ENCODE peak calls at places on chromosome 1, in five cellular contexts. Z is IMR-90, C is left ventricle myocardium inferior, U is sigmoid colon, R is endothelial cell. I is an unnamed sample.

GRCh38 chr1:241638091-241638682 is 2.0 kb downstream of the CHML start:
- DNase-seq in Z (no peak), U (no peak), C (no peak), R (no peak), I (no peak)

GRCh38 chr1:203537806-203538464 is 44.0 kb downstream of the OPTC start:
- DNase-seq in U (no peak), C (no peak), Z (peak; percentile 91), R (no peak), I (no peak)

GRCh38 chr1:215530401-215530984 is 36.6 kb upstream of the KCTD3 start:
- DNase-seq in R (no peak), U (no peak), Z (no peak), C (no peak), I (no peak)

GRCh38 chr1:68777850-68778249 is 281.0 kb upstream of the DEPDC1 start:
- DNase-seq in R (no peak), C (no peak), U (no peak), Z (no peak), I (no peak)

GRCh38 chr1:93681095-93681548 is 515 bp downstream of the BCAR3 start:
- DNase-seq in U (no peak), R (peak; percentile 47), C (no peak), Z (peak; percentile 19), I (peak; percentile 55)

GRCh38 chr1:23263380-23263887 is 46.1 kb upstream of the HTR1D start:
- DNase-seq in Z (no peak), R (no peak), U (no peak), C (no peak), I (no peak)

GRCh38 chr1:161044908-161045748 is 649 bp downstream of the USF1 start:
- DNase-seq in U (peak; percentile 87), R (peak; percentile 59), C (peak; percentile 61), Z (peak; percentile 58), I (no peak)

GRCh38 chr1:209364716-209365115 is 218.8 kb upstream of the CAMK1G start:
- DNase-seq in U (no peak), Z (no peak), R (no peak), C (no peak), I (no peak)

GRCh38 chr1:113153116-113153803 is 80.3 kb downstream of the LRIG2 start:
- DNase-seq in U (no peak), R (no peak), C (no peak), Z (no peak), I (no peak)

GRCh38 chr1:196181594-196181878 is 426.7 kb downstream of the KCNT2 start:
- DNase-seq in U (no peak), R (no peak), Z (no peak), C (no peak), I (no peak)

GRCh38 chr1:1433804-1434130 is 1.7 kb upstream of the VWA1 start:
- DNase-seq in C (no peak), R (no peak), Z (peak; percentile 39), U (no peak), I (no peak)

GRCh38 chr1:5769146-5769545 is 223.1 kb downstream of the NPHP4 start:
- DNase-seq in R (no peak), C (no peak), U (no peak), Z (no peak), I (no peak)

GRCh38 chr1:54397980-54398379 is 8.2 kb downstream of the SSBP3 start:
- DNase-seq in C (no peak), Z (no peak), U (no peak), R (no peak), I (no peak)

GRCh38 chr1:95118019-95118499 is 904 bp downstream of the TLCD4 start:
- DNase-seq in U (no peak), Z (no peak), C (no peak), R (no peak), I (no peak)

GRCh38 chr1:153232553-153232952 is 15.2 kb downstream of the PRR9 start:
- DNase-seq in R (no peak), C (no peak), U (no peak), Z (no peak), I (peak; percentile 19)

GRCh38 chr1:151072224-151072623 is 1.7 kb downstream of the GABPB2 start:
- DNase-seq in R (no peak), U (no peak), Z (no peak), C (no peak), I (no peak)
- TF ChIP-seq CTCF in R (no peak), U (no peak), Z (no peak), C (no peak), I (no peak)

DNA sequence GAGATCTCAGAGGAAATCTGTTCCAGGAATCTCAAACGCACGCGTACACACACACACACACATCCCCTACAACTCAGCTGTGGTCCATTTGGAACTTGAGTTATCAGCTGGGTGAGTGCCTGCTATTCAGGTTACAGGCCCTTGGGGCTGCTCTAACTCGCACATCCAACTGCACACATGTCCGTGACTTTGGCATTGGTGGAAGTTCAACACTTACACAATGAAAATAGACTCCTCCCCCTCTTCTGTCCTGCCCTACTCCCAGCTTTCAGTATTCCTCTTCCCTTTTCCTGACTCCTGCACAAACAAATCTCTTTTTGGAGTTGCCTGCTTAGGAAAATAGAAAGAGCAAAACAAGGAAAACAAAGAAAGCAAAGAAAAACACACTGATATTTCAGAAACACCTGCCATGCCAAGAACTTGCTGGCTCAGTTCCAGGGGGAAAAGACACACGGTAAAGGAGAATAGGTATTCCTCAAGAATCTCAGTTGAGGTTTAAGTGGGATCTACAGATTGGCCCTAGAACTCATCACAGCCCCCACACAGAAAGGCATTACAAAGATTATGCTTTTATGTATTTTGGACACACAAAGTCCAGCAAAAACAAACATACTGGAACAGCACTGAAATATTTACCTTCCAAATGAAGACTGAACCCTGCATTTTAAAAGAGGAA is 140.8 kb downstream of the TGFBR3 start:
- DNase-seq in C (peak; percentile 54), U (peak; percentile 82), R (no peak), Z (no peak), I (no peak)
- TF ChIP-seq CTCF in C (peak; percentile 34), U (no peak), R (no peak), Z (no peak), I (no peak)

GRCh38 chr1:12619396-12620141 is 1.6 kb upstream of the DHRS3 start:
- DNase-seq in R (peak; percentile 89), C (peak; percentile 88), U (peak; percentile 97), Z (peak; percentile 87), I (peak; percentile 61)
- TF ChIP-seq CTCF in R (peak; percentile 95), C (peak; percentile 97), U (peak; percentile 96), Z (peak; percentile 96), I (peak; percentile 97)

GRCh38 chr1:29689372-29690030 is 453.2 kb downstream of the PTPRU start:
- DNase-seq in R (no peak), U (peak; percentile 46), C (no peak), Z (no peak), I (no peak)
- TF ChIP-seq CTCF in R (no peak), U (no peak), C (no peak), Z (no peak), I (no peak)

DNA sequence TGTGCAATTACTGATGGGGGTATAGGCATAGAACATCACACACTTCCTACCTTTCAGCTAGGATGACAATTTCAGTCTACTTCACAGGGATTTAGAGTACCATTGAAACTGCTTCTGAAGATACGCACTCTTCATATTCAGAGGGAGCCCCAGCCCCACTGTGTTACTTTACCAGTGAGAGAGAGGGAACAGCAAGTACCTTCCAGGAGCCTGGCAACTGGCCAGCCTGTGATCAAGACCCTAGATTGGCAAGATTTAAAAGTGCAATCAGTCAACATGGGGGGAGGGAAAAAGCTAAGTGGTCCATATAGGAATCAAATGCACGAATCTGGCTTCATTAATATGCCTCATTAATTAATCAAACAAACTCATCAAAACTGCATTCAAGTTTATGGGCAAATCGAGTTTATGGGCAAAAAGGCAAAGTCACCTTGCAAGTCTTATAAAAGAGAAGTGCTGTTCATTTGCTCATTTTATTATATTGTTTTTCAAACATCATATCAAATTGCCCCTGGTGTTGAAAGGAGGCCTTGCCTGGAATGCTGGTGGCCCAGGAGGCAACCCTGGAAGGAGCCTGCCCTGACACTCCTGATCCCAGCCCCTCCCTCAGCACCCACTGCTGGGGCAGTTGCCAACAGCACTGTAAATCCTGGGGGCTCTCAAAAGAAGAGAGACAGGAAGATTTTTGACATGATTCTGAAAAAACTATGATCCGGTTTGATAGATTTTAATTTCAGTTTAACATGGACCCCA is 184.9 kb upstream of the DPT start:
- DNase-seq in U (no peak), Z (no peak), C (no peak), R (no peak), I (no peak)
- TF ChIP-seq CTCF in U (no peak), Z (no peak), C (no peak), R (no peak), I (no peak)

I was measured in mesothelial cell of epicardium.